ENCODE peak calls at places on chromosome 11, in eight cellular contexts. M, T, A, B, U, F, D and L are unnamed samples.

GRCh38 chr11:79121351-79121750 is 319.5 kb downstream of the TENM4 start:
- DNase-seq in M (no peak), T (no peak), A (peak), B (no peak), U (no peak), F (no peak), D (no peak), L (no peak)

GRCh38 chr11:3166268-3167142 is 1.4 kb upstream of the OSBPL5 start:
- DNase-seq in M (no peak), T (no peak), A (no peak), B (no peak), U (no peak), F (no peak), D (no peak), L (no peak)

GRCh38 chr11:27688076-27688475 is 12.2 kb downstream of the BDNF start:
- DNase-seq in M (no peak), T (no peak), A (no peak), B (no peak), U (peak), F (no peak), D (no peak), L (no peak)

GRCh38 chr11:34243620-34244493 is 114.0 kb downstream of the ABTB2 start:
- DNase-seq in M (peak), T (peak), A (peak), B (no peak), U (no peak), F (no peak), D (peak), L (peak)

GRCh38 chr11:62077136-62077535 is 46.7 kb upstream of the INCENP start:
- DNase-seq in M (no peak), T (no peak), A (no peak), B (no peak), U (no peak), F (no peak), D (peak), L (no peak)

GRCh38 chr11:112655386-112655785 is 305.8 kb upstream of the NCAM1 start:
- DNase-seq in M (peak), T (no peak), A (peak), B (no peak), U (no peak), F (no peak), D (peak), L (no peak)

GRCh38 chr11:102320679-102321078 is 3.4 kb downstream of the BIRC3 start:
- DNase-seq in M (no peak), T (no peak), A (no peak), B (no peak), U (no peak), F (no peak), D (no peak), L (no peak)

GRCh38 chr11:110196241-110196754 is 100.1 kb downstream of the RDX start:
- DNase-seq in M (peak), T (no peak), A (peak), B (no peak), U (no peak), F (no peak), D (peak), L (peak)

GRCh38 chr11:8230921-8231847 is 32.5 kb downstream of the LMO1 start:
- DNase-seq in M (no peak), T (no peak), A (no peak), B (no peak), U (no peak), F (no peak), D (no peak), L (no peak)

GRCh38 chr11:122714484-122714883 is 59.0 kb downstream of the UBASH3B start:
- DNase-seq in M (no peak), T (no peak), A (no peak), B (no peak), U (no peak), F (no peak), D (no peak), L (no peak)

GRCh38 chr11:57312511-57313021 is 12.2 kb downstream of the TNKS1BP1 start:
- DNase-seq in M (no peak), T (no peak), A (no peak), B (no peak), U (no peak), F (no peak), D (no peak), L (no peak)

GRCh38 chr11:74592063-74592440 is 330 bp upstream of the POLD3 start:
- DNase-seq in M (no peak), T (no peak), A (peak), B (no peak), U (no peak), F (no peak), D (no peak), L (no peak)

GRCh38 chr11:46238967-46239800 is 38.3 kb upstream of the CREB3L1 start:
- DNase-seq in M (peak), T (peak), A (peak), B (peak), U (peak), F (peak), D (peak), L (peak)

GRCh38 chr11:134033696-134034491 is 35.0 kb upstream of the JAM3 start:
- DNase-seq in M (peak), T (peak), A (peak), B (peak), U (peak), F (peak), D (peak), L (peak)

GRCh38 chr11:619625-620050 is 3.9 kb upstream of the IRF7 start:
- DNase-seq in M (no peak), T (no peak), A (no peak), B (no peak), U (no peak), F (no peak), D (no peak), L (no peak)

GRCh38 chr11:76238551-76238950 is 32.2 kb upstream of the WNT11 start:
- DNase-seq in M (no peak), T (no peak), A (no peak), B (no peak), U (no peak), F (no peak), D (no peak), L (no peak)

GRCh38 chr11:134413334-134414035 is 1.4 kb upstream of the B3GAT1 start:
- DNase-seq in M (no peak), T (no peak), A (no peak), B (no peak), U (no peak), F (no peak), D (no peak), L (no peak)

GRCh38 chr11:8338138-8338537 is 74.5 kb upstream of the LMO1 start:
- DNase-seq in M (peak), T (peak), A (peak), B (peak), U (peak), F (no peak), D (peak), L (peak)

GRCh38 chr11:124829986-124830385 is 29.8 kb upstream of the MSANTD2 start:
- DNase-seq in M (no peak), T (no peak), A (peak), B (no peak), U (no peak), F (no peak), D (peak), L (no peak)

GRCh38 chr11:69896250-69896649 is 77.0 kb upstream of the FGF3 start:
- DNase-seq in M (peak), T (no peak), A (peak), B (no peak), U (no peak), F (no peak), D (peak), L (no peak)

GRCh38 chr11:31417357-31417756 is 47.7 kb downstream of the DNAJC24 start:
- DNase-seq in M (no peak), T (no peak), A (no peak), B (no peak), U (no peak), F (no peak), D (no peak), L (no peak)

GRCh38 chr11:102446606-102447005 is 6.0 kb downstream of the TMEM123 start:
- DNase-seq in M (peak), T (no peak), A (peak), B (no peak), U (no peak), F (no peak), D (peak), L (peak)